ENCODE peak calls at places on chromosomes 2 and 18, in seven cellular contexts. C is RPMI8226; Q is A172; G is CD8-positive, alpha-beta T cell; I is GM23248; S is activated CD8-positive, alpha-beta memory T cell treated with anti-CD3 and anti-CD28 coated beads for 24 hours; T is GM10248. H is an unnamed sample.

GRCh38 chr2:181120625-181121024 is 140.2 kb downstream of the UBE2E3 start:
- DNase-seq in C (no peak), Q (peak), G (no peak), I (peak), S (no peak), T (no peak), H (peak)

GRCh38 chr2:122651236-122651635 is 895.8 kb downstream of the TSN start:
- DNase-seq in C (no peak), Q (no peak), G (no peak), I (no peak), S (no peak), T (no peak), H (no peak)

GRCh38 chr18:63848159-63848558 is 39.3 kb upstream of the SERPINB2 start:
- DNase-seq in C (peak), Q (peak), G (no peak), I (peak), S (no peak), T (no peak), H (peak)

GRCh38 chr2:198144621-198145020 is 340.2 kb downstream of the PLCL1 start:
- DNase-seq in C (no peak), Q (no peak), G (no peak), I (no peak), S (no peak), T (no peak), H (no peak)

GRCh38 chr2:160561551-160562280 is 68.1 kb upstream of the RBMS1 start:
- DNase-seq in C (peak), Q (peak), G (no peak), I (peak), S (no peak), T (no peak), H (peak)

GRCh38 chr2:96631804-96632435 is 6.2 kb downstream of the KANSL3 start:
- DNase-seq in C (no peak), Q (peak), G (no peak), I (peak), S (no peak), T (no peak), H (peak)

GRCh38 chr2:146317959-146318358 is 1526.9 kb upstream of the ACVR2A start:
- DNase-seq in C (no peak), Q (peak), G (no peak), I (peak), S (no peak), T (no peak), H (peak)

GRCh38 chr2:6771539-6772365 is 94.0 kb downstream of the CMPK2 start:
- DNase-seq in C (no peak), Q (no peak), G (no peak), I (no peak), S (no peak), T (no peak), H (no peak)

GRCh38 chr2:10646153-10646552 is 43.6 kb downstream of the NOL10 start:
- DNase-seq in C (no peak), Q (no peak), G (no peak), I (no peak), S (no peak), T (no peak), H (peak)

GRCh38 chr2:156784034-156784433 is 347.9 kb downstream of the GPD2 start:
- DNase-seq in C (no peak), Q (no peak), G (no peak), I (no peak), S (no peak), T (no peak), H (peak)

GRCh38 chr2:149727927-149728326 is 140.4 kb upstream of the MMADHC start:
- DNase-seq in C (no peak), Q (no peak), G (no peak), I (no peak), S (no peak), T (no peak), H (no peak)

GRCh38 chr2:213733893-213734292 is 449.6 kb downstream of the SPAG16 start:
- DNase-seq in C (no peak), Q (no peak), G (no peak), I (no peak), S (no peak), T (peak), H (peak)

GRCh38 chr2:121550669-121551068 is 20.0 kb downstream of the RNU4ATAC start:
- DNase-seq in C (no peak), Q (no peak), G (no peak), I (no peak), S (no peak), T (no peak), H (no peak)

GRCh38 chr18:58417752-58418151 is 211.1 kb downstream of the ALPK2 start:
- DNase-seq in C (no peak), Q (peak), G (no peak), I (peak), S (no peak), T (no peak), H (peak)

GRCh38 chr18:25630682-25631081 is 278.7 kb upstream of the ZNF521 start:
- DNase-seq in C (no peak), Q (no peak), G (no peak), I (no peak), S (no peak), T (no peak), H (no peak)

GRCh38 chr2:113069676-113070605 is 2.2 kb downstream of the IL1F10 start:
- DNase-seq in C (no peak), Q (peak), G (no peak), I (peak), S (peak), T (no peak), H (no peak)

GRCh38 chr2:174172802-174173355 is 75.5 kb downstream of the OLA1 start:
- DNase-seq in C (no peak), Q (no peak), G (no peak), I (no peak), S (no peak), T (no peak), H (no peak)

GRCh38 chr2:66013456-66013855 is 421.5 kb upstream of the MEIS1 start:
- DNase-seq in C (peak), Q (peak), G (no peak), I (no peak), S (no peak), T (no peak), H (no peak)

GRCh38 chr2:39435974-39436591 is 1.0 kb downstream of the MAP4K3 start:
- DNase-seq in C (no peak), Q (peak), G (no peak), I (peak), S (no peak), T (no peak), H (peak)

GRCh38 chr2:74201596-74201995 is 3.2 kb downstream of the MTHFD2 start:
- DNase-seq in C (no peak), Q (peak), G (no peak), I (peak), S (no peak), T (no peak), H (peak)

GRCh38 chr2:9087151-9087681 is 83.7 kb upstream of the MBOAT2 start:
- DNase-seq in C (no peak), Q (peak), G (no peak), I (peak), S (no peak), T (no peak), H (peak)

GRCh38 chr2:85903849-85904248 is 15.1 kb upstream of the ST3GAL5 start:
- DNase-seq in C (no peak), Q (no peak), G (no peak), I (no peak), S (no peak), T (no peak), H (no peak)

GRCh38 chr2:230054079-230054478 is 14.6 kb downstream of the SLC16A14 start:
- DNase-seq in C (no peak), Q (peak), G (no peak), I (peak), S (no peak), T (no peak), H (peak)

GRCh38 chr2:189439342-189439741 is 1.9 kb upstream of the WDR75 start:
- DNase-seq in C (peak), Q (no peak), G (no peak), I (peak), S (no peak), T (no peak), H (no peak)

GRCh38 chr2:232891621-232892071 is 21.6 kb downstream of the SNORC start:
- DNase-seq in C (no peak), Q (no peak), G (no peak), I (peak), S (no peak), T (no peak), H (peak)

GRCh38 chr2:3532941-3533340 is 13.6 kb upstream of the ADI1 start:
- DNase-seq in C (no peak), Q (no peak), G (no peak), I (no peak), S (no peak), T (no peak), H (no peak)

GRCh38 chr2:222649801-222650200 is 6.1 kb downstream of the FARSB start:
- DNase-seq in C (no peak), Q (no peak), G (no peak), I (no peak), S (no peak), T (no peak), H (no peak)